ENCODE peak calls at places on chromosomes 3 and 15, in four cellular contexts. Q is ovary, H is Peyer's patch, E is right cardiac atrium. S is an unnamed sample.
A peak's percentile ranks its signal among the peaks of the same experiment; 100 is the strongest.

GRCh38 chr3:172177046-172177445 is 137.7 kb downstream of the FNDC3B start:
- DNase-seq in Q (no peak), H (no peak), E (no peak), S (no peak)

GRCh38 chr3:150041877-150042276 is 71.2 kb upstream of the PFN2 start:
- DNase-seq in E (no peak), H (no peak), Q (no peak), S (no peak)

GRCh38 chr3:113660901-113661300 is 35.5 kb downstream of the USF3 start:
- DNase-seq in H (no peak), E (no peak), Q (no peak), S (peak; percentile 56)

GRCh38 chr3:27623085-27623753 is 98.9 kb downstream of the EOMES start:
- DNase-seq in E (no peak), Q (no peak), H (no peak), S (no peak)

GRCh38 chr3:13579089-13579488 is 30.2 kb downstream of the FBLN2 start:
- DNase-seq in E (no peak), Q (no peak), H (no peak), S (no peak)

GRCh38 chr3:158111861-158112260 is 2.0 kb downstream of the RSRC1 start:
- DNase-seq in E (no peak), Q (no peak), H (no peak), S (no peak)

GRCh38 chr3:134294302-134294925 is 43.8 kb upstream of the RYK start:
- DNase-seq in Q (no peak), H (no peak), E (no peak), S (no peak)

GRCh38 chr3:152728346-152728980 is 106.5 kb upstream of the P2RY1 start:
- DNase-seq in H (no peak), E (no peak), Q (no peak), S (no peak)

GRCh38 chr3:35946121-35946856 is 307.0 kb downstream of the ARPP21 start:
- DNase-seq in Q (no peak), E (no peak), H (no peak), S (no peak)

GRCh38 chr3:31752305-31753049 is 219.8 kb downstream of the STT3B start:
- DNase-seq in Q (no peak), H (no peak), E (no peak), S (no peak)

GRCh38 chr15:73232771-73233170 is 136.0 kb downstream of the HCN4 start:
- DNase-seq in E (no peak), Q (no peak), H (no peak), S (no peak)

GRCh38 chr15:67731112-67731761 is 94.1 kb upstream of the SKOR1 start:
- DNase-seq in E (no peak), Q (no peak), H (no peak), S (no peak)

GRCh38 chr15:38414351-38414750 is 39.6 kb upstream of the FAM98B start:
- DNase-seq in H (no peak), Q (peak; percentile 35), E (peak; percentile 79), S (no peak)

GRCh38 chr3:138935505-138935863 is 11.5 kb downstream of the FOXL2 start:
- DNase-seq in Q (no peak), H (no peak), E (no peak), S (no peak)

GRCh38 chr3:127222163-127222562 is 29.2 kb downstream of the PRR23E start:
- DNase-seq in H (no peak), Q (no peak), E (no peak), S (no peak)

GRCh38 chr3:59268170-59268569 is 218.3 kb upstream of the CFAP20DC start:
- DNase-seq in H (no peak), Q (no peak), E (no peak), S (no peak)

GRCh38 chr15:101044625-101045235 is 125.6 kb downstream of the LRRK1 start:
- DNase-seq in H (no peak), E (no peak), Q (peak; percentile 23), S (peak; percentile 21)

GRCh38 chr15:96064351-96064756 is 266.1 kb upstream of the NR2F2 start:
- DNase-seq in Q (no peak), H (no peak), E (peak; percentile 61), S (no peak)

GRCh38 chr15:63986751-63987341 is 59.4 kb downstream of the DAPK2 start:
- DNase-seq in E (no peak), H (no peak), Q (no peak), S (no peak)

GRCh38 chr15:49290204-49290603 is 120.2 kb downstream of the GALK2 start:
- DNase-seq in H (no peak), Q (no peak), E (no peak), S (no peak)

GRCh38 chr15:91857772-91858171 is 4.3 kb downstream of the SLCO3A1 start:
- DNase-seq in H (no peak), Q (no peak), E (no peak), S (no peak)

GRCh38 chr3:85090495-85090894 is 131.7 kb downstream of the CADM2 start:
- DNase-seq in H (no peak), E (no peak), Q (no peak), S (no peak)

GRCh38 chr15:88844749-88845386 is 41.6 kb downstream of the ACAN start:
- DNase-seq in E (no peak), H (no peak), Q (no peak), S (no peak)

GRCh38 chr3:132641837-132642538 is 17.6 kb downstream of the ACAD11 start:
- DNase-seq in H (no peak), E (no peak), Q (no peak), S (no peak)

GRCh38 chr3:53921296-53921695 is 29.6 kb upstream of the SELENOK start:
- DNase-seq in H (no peak), E (no peak), Q (no peak), S (no peak)

GRCh38 chr15:39453500-39454073 is 127.3 kb upstream of the THBS1 start:
- DNase-seq in Q (no peak), E (no peak), H (no peak), S (no peak)

GRCh38 chr3:155981669-155982068 is 111.2 kb downstream of the GMPS start:
- DNase-seq in H (no peak), E (no peak), Q (no peak), S (no peak)

GRCh38 chr3:71784914-71785593 is at the start of gene PROK2:
- DNase-seq in E (peak; percentile 50), Q (no peak), H (no peak), S (peak; percentile 31)

GRCh38 chr15:33618300-33618699 is 307.5 kb downstream of the RYR3 start:
- DNase-seq in E (no peak), Q (no peak), H (no peak), S (no peak)

GRCh38 chr3:12891985-12892839 is 50.8 kb upstream of the RPL32 start:
- DNase-seq in H (no peak), E (peak; percentile 69), Q (peak; percentile 54), S (no peak)

GRCh38 chr3:186592682-186593081 is 20.2 kb upstream of the AHSG start:
- DNase-seq in H (no peak), Q (no peak), E (no peak), S (no peak)

GRCh38 chr3:171189394-171189793 is 162.9 kb upstream of the SLC2A2 start:
- DNase-seq in Q (no peak), H (no peak), E (no peak), S (no peak)

GRCh38 chr15:54082836-54083492 is 104.7 kb downstream of the UNC13C start:
- DNase-seq in E (peak; percentile 20), Q (no peak), H (no peak), S (no peak)

DNA sequence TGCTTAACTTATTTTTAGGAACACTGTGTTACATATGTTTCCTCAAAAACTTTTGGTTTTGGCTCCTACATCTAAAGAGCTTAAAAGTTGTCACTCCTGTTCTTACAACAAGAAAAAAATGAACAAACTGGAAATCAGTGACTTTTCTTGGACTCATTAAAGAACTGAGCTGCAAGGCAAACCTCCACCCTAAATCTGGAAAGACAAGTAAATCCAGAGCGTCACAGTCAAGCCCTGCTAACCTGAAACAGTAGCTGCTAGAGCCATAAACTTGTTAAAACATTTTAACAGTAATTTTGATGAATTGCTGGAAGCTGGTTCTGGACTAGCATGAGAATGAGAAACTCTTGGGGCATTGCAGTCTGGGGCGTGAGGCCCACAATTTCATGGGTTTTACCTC is 350.5 kb upstream of the COL8A1 start:
- DNase-seq in Q (no peak), H (no peak), E (no peak), S (no peak)
- H3K27ac ChIP-seq in Q (no peak overlapping the region), H (no peak overlapping the region), E (no peak overlapping the region), S (no peak overlapping the region)

DNA sequence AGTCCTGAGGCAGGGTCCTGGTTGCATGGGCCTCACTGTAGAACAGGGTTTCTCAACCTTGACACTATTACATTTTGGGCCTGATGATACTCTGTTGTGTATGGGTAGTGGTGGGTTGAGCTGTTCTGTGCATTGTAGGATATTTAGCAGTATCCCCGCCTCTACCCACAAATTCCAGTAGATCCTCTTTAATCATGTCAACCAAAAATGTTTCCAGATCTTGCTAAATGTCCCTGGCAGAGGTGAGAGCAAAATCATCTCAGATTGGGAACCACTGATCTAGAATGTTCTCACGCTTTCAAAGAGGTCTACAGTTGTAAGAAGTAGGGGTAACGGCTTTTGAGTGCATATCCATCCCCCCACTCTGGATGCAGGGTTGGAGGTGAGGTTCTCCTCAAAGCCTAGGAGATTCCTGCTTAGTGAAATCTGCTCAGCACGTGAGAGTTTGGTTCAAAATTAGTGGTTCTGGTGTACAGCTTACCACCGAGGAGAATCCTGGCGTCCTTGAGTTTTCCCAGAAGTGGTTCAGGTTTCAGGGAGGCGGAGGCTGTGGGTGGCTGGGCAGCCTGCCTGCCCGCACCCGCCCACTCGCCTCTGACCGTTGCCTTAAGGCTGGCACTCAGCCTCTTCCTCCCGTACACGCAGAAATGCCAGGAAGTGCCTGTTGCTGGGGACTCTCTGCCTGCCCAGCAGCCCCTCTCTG is 5.3 kb downstream of the ACVR2B start:
- DNase-seq in H (no peak), Q (peak; percentile 79), E (peak; percentile 68), S (peak; percentile 77)
- H3K27ac ChIP-seq in H (no peak overlapping the region), Q (peak overlapping the region; percentile 81), E (no peak overlapping the region), S (peak overlapping the region; percentile 79)

GRCh38 chr15:56082263-56082761 is 88.9 kb upstream of the NEDD4 start:
- DNase-seq in H (no peak), Q (no peak), E (no peak), S (no peak)

GRCh38 chr15:56088389-56088788 is 95.0 kb upstream of the NEDD4 start:
- DNase-seq in H (no peak), E (no peak), Q (no peak), S (no peak)

DNA sequence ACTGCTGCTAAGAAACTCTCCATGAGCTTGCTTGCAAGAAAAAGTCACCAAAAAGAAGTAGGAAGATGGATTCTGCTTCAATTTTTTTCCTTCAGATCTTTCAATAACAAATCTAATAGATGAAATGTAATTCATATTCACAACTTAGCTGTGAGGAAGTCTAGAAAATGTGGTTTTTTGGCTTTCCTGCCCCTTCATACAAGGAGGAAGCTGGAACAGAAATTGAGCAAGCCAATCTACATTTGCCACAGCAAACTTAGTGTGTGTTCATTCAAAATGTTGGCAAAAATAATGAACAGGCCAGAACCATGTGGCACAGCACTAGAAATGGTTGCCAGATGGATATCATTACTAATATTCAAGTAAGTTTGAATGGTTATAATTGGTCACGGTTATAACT is 93.2 kb upstream of the NEDD4 start:
- DNase-seq in E (no peak), H (no peak), Q (no peak), S (no peak)
- H3K27ac ChIP-seq in E (no peak overlapping the region), H (no peak overlapping the region), Q (no peak overlapping the region), S (no peak overlapping the region)

DNA sequence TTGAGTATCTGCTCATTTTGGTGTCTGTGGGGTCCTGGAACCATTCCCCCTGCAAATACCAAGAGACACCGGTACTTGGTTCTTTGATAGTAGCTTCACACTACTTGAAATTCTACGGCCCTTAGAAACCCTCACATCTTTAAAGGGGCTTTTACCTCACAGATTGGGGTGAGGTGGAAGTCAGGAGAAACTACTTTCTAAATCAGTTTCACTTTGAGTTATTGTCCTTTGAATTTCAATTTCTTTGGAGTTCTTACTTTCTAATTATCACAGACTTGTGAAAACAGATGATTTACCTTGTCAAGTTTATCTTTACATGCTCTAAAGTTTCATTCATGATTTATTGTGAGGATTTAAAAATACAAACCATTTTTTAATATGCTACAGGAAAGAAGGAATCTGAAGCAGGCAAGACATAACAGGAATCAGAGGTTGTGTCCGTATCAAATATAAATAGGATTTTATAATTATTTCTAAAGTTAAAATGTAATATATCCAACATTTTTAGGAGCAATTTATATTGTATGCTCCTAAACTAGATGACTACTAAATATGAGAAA is 98.9 kb downstream of the NEDD4 start:
- DNase-seq in Q (no peak), E (no peak), H (no peak), S (no peak)
- H3K27ac ChIP-seq in Q (no peak overlapping the region), E (no peak overlapping the region), H (no peak overlapping the region), S (peak overlapping the region; percentile 3)

S was measured in right lobe of liver.